ENCODE peak calls at places on chromosomes 4 and X, in six cellular contexts. N is fibroblast of lung, Z is PC-3, Y is lower lobe of right lung, B is right lobe of liver, X is ascending aorta. R is an unnamed sample.

GRCh38 chr4:53676402-53676871 is 85.2 kb upstream of the LNX1 start:
- DNase-seq in B (no peak), X (no peak), Y (no peak), Z (no peak), N (peak), R (no peak)

GRCh38 chr4:18049446-18049845 is 27.9 kb upstream of the LCORL start:
- DNase-seq in N (peak), B (no peak), X (no peak), Y (no peak), Z (no peak), R (no peak)

GRCh38 chrX:51148848-51149247 is 183.8 kb upstream of the NUDT10 start:
- DNase-seq in N (no peak), X (no peak), Z (peak), Y (no peak), B (no peak), R (no peak)

GRCh38 chr4:82618321-82618720 is 56.5 kb upstream of the TMEM150C start:
- DNase-seq in N (peak), Z (no peak), X (no peak), B (no peak), Y (no peak), R (no peak)

GRCh38 chr4:9976781-9977180 is 44.5 kb downstream of the SLC2A9 start:
- DNase-seq in B (no peak), N (no peak), Y (no peak), X (no peak), Z (no peak), R (no peak)

GRCh38 chrX:101658661-101659477 is 781 bp downstream of the ARMCX2 start:
- DNase-seq in B (peak), X (no peak), N (peak), Y (peak), Z (peak), R (no peak)

GRCh38 chrX:107171369-107172102 is 34.7 kb downstream of the NUP62CL start:
- DNase-seq in Z (no peak), X (no peak), N (no peak), Y (no peak), B (no peak), R (no peak)

GRCh38 chr4:42785817-42786216 is 106.7 kb upstream of the GRXCR1 start:
- DNase-seq in B (no peak), Z (no peak), N (no peak), Y (no peak), X (no peak), R (no peak)

DNA sequence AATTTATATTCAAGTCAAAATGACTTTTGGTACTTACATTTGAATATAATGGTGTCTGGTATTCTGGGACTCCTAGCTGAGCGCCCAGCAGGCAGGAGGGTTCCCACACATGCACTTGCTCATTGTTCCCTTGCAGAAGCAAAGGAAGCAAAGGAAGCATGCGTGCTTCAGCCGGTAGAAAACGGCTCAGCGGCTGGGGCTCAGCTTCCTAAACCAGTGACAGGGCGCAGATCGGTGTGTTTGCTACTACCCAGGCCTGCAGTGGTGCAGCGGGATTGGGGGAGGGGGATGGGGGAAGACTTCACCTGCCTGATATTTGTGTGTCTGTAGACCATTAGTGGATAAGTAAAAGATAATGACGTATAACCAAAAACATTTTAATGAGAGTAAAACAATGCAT is 978.3 kb upstream of the TENM3 start:
- DNase-seq in Y (no peak), X (no peak), N (no peak), B (no peak), Z (no peak), R (no peak)
- H3K27ac ChIP-seq in Y (no peak), X (no peak), N (no peak), B (no peak), Z (no peak), R (no peak)

DNA sequence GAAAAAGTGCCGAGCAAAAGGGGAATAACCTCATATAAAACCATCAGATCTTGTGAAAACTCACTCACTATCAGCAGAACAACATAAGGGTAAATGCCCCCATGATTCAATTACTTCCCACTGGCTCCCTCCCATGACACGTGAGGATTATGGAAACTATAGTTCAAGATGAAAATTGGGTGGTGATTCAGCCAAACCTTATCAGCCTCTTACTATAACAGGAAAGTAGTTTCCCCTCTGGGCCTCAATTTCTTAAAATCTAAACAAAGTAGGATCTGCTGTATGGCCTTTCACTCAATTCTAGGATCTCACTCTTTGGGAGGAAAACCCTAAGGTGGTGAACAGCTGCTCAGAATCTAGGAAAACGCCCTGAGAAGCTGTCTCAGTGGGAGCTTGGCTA is 1017.0 kb upstream of the HS3ST1 start:
- DNase-seq in B (no peak), X (no peak), N (no peak), Z (no peak), Y (no peak), R (no peak)
- H3K27ac ChIP-seq in B (no peak), X (no peak), N (no peak), Z (no peak), Y (no peak), R (no peak)

GRCh38 chrX:20374866-20375530 is 108.3 kb upstream of the RPS6KA3 start:
- DNase-seq in Z (peak), N (no peak), Y (no peak), X (no peak), B (no peak), R (peak)
- H3K27ac ChIP-seq in Z (peak), N (no peak), Y (peak), X (no peak), B (no peak), R (no peak)

DNA sequence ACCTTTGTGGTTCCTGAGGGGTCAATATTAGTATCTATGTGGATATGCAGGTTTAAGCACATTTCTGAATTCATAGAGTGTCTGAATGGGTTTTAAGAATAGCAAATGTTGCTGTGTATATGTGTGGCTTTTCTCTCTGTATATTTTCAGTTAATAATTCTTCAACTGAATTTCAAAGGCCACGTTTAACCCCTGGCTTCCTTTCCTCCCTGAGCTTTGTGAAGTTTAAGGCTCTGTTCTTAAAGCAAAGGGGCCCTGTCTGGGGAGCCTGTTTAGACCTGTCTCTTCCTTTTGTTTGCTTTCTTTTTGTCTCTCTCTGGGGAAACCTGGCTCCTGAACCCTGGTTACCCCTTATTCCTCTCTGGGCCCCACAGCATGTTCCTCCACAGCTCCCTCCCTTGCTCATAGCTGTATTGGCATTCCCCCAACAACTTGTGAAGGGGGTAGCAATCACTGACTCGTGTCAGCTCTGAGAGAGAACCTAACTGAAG is 139.1 kb downstream of the COL4A6 start:
- DNase-seq in B (no peak), Y (no peak), X (no peak), N (peak), Z (no peak), R (no peak)
- H3K27ac ChIP-seq in B (no peak), Y (no peak), X (no peak), N (no peak), Z (no peak), R (peak)

DNA sequence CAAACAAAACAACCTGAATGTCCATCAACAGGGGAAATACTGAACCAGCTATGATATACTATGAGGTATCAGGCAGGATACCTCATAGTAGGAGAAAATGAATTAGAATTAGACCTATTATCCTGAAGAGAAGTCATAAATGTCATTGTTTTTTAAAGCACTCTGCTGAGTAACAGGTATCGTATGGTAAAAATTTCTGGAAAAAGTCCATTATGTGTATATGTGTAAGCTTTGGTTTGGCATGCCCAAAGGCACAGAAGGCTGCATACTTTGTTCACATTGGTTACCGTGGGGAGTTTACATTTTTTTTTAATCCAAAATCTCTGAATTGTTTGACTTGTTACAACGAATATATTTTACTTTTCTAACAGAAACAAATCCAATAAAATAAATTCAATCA is 70.5 kb downstream of the RPS3A start:
- DNase-seq in Z (no peak), N (peak), B (no peak), Y (no peak), X (no peak), R (no peak)
- H3K27ac ChIP-seq in Z (no peak), N (peak), B (no peak), Y (peak), X (no peak), R (no peak)

DNA sequence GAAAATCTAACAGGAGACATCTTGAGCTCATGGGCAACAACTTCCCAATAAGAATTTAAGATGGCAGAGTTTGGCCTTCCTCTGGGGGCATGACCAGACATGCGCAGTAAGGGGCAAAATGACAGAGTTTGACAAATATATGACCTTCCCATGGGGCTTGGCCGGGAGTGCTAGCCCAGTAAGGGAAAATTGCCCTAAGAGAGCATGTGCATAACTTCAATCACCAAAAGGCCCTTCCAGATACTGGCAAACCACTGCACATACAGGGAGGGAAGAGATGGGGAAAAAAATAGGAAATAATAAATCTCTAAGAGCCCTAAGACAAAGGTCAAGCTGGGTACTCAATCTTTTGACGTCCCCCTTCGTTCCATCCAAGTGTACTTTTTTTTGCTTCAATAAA is 13.4 kb downstream of the TIFA start:
- DNase-seq in Z (no peak), X (no peak), Y (no peak), B (no peak), N (no peak), R (no peak)
- H3K27ac ChIP-seq in Z (no peak), X (no peak), Y (no peak), B (no peak), N (no peak), R (peak)

DNA sequence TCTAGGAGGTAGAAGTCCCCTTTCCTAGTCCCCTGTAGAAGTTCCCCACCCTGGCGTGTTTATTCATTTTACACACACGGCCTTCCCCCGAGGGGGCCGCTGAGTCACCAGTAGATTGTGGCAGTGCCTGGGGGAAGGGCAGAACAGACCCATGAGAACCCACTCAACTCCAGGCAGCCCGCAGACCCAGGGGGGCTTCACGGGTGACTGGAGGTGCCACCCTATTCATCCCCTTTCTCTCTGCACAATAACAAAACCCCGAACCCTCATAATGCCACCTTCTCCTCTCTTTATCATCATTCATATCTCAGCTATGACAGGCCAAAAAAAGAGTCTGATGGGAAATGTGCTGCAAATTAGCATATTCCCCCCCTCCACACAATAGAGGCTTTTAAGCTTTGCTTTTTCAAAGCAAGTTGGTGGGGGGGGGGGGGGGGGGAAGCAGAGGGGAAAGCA is 20.4 kb upstream of the GPM6B start:
- DNase-seq in Z (no peak), N (peak), Y (no peak), B (no peak), X (no peak), R (no peak)
- H3K27ac ChIP-seq in Z (no peak), N (no peak), Y (no peak), B (no peak), X (no peak), R (no peak)

DNA sequence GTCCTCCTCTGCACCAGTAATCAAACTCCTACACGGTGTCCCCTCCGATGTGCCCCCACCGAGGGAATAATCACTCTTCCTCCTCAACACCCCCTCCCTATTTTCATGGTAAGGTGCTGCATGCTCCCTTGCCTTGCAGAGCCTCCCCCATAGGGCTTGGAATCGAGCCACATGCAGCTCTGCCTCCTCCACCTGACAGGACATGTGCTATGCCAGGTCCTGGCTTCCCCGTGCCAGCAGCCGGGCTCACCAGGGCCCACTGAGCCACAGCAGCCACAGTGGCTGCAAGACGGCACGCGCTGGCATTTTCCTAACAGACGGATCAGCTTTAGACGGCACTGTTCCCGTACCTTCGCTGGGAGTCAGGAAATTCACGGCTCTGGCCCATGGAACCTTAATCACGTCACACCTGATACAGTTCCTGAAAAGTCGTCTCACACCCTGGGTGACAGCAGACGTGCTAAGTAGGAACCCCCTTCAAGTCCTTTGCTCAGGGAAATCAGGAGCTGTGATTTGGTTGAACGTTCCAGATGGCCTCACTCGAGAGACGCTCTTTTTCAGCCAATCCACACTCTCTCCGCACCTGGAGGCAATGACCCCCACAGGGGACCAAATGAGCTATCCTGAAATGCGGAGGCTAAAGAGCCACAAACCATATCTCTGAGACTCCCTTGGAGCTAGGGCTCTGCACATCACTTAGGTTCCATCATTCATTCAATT is 63.2 kb downstream of the JAKMIP1 start:
- DNase-seq in X (no peak), Y (no peak), Z (no peak), B (no peak), N (no peak), R (no peak)
- H3K27ac ChIP-seq in X (no peak), Y (no peak), Z (no peak), B (no peak), N (no peak), R (no peak)

GRCh38 chr4:106365613-106366012 is 3.0 kb downstream of the GIMD1 start:
- DNase-seq in Z (peak), Y (no peak), X (no peak), N (peak), B (no peak), R (peak)
- H3K27ac ChIP-seq in Z (peak), Y (no peak), X (peak), N (peak), B (no peak), R (peak)

R was measured in epithelial cell of prostate.